ENCODE peak calls at places on chromosomes 12 and 14, in five cellular contexts. X is fibroblast of lung, K is HepG2, L is A549, H is right cardiac atrium. T is an unnamed sample.

GRCh38 chr14:53954551-53955233 is 1.9 kb downstream of the BMP4 start:
- DNase-seq in X (peak), K (no peak), H (peak), L (no peak), T (peak)

GRCh38 chr12:124862768-124863408 is 776 bp downstream of the SCARB1 start:
- DNase-seq in H (peak), X (peak), L (peak), K (no peak), T (peak)

GRCh38 chr12:69258655-69259054 is 19.3 kb downstream of the CPSF6 start:
- DNase-seq in H (peak), L (no peak), K (no peak), X (no peak), T (no peak)

GRCh38 chr14:93969082-93969828 is 7.1 kb downstream of the ASB2 start:
- DNase-seq in H (peak), K (no peak), L (no peak), X (no peak), T (no peak)

GRCh38 chr14:91245029-91245428 is 525 bp upstream of the GPR68 start:
- DNase-seq in H (no peak), K (no peak), L (no peak), X (no peak), T (no peak)

GRCh38 chr12:2856901-2857495 is at the start of gene TEX52:
- DNase-seq in L (no peak), K (peak), H (no peak), X (no peak), T (no peak)

GRCh38 chr12:11576104-11576503 is 73.4 kb upstream of the ETV6 start:
- DNase-seq in X (peak), H (no peak), K (no peak), L (no peak), T (peak)

GRCh38 chr12:10957741-10958140 is 18.7 kb upstream of the TAS2R14 start:
- DNase-seq in K (no peak), X (no peak), L (no peak), H (no peak), T (no peak)

GRCh38 chr12:32847287-32847686 is 49.3 kb downstream of the PKP2 start:
- DNase-seq in X (no peak), L (no peak), H (no peak), K (no peak), T (no peak)

GRCh38 chr14:101564819-101565698 is 3.8 kb downstream of the DIO3 start:
- DNase-seq in K (no peak), X (no peak), H (peak), L (no peak), T (no peak)

GRCh38 chr14:64464695-64465094 is 604 bp upstream of the AKAP5 start:
- DNase-seq in K (no peak), H (no peak), L (no peak), X (no peak), T (no peak)

GRCh38 chr12:57765698-57766463 is 997 bp downstream of the CYP27B1 start:
- DNase-seq in H (no peak), L (no peak), X (no peak), K (no peak), T (peak)

GRCh38 chr14:90093942-90094595 is 32.3 kb downstream of the KCNK13 start:
- DNase-seq in H (no peak), K (no peak), L (no peak), X (peak), T (peak)

GRCh38 chr12:92551853-92552397 is 150.9 kb upstream of the PLEKHG7 start:
- DNase-seq in L (peak), H (no peak), K (no peak), X (no peak), T (peak)

GRCh38 chr12:92550234-92550633 is 152.6 kb upstream of the PLEKHG7 start:
- DNase-seq in X (no peak), K (no peak), H (no peak), L (no peak), T (no peak)

GRCh38 chr12:92552412-92553108 is 150.2 kb upstream of the PLEKHG7 start:
- DNase-seq in H (no peak), X (no peak), L (no peak), K (no peak), T (peak)

GRCh38 chr12:92550661-92551060 is 152.1 kb upstream of the PLEKHG7 start:
- DNase-seq in H (no peak), L (no peak), K (no peak), X (no peak), T (peak)

DNA sequence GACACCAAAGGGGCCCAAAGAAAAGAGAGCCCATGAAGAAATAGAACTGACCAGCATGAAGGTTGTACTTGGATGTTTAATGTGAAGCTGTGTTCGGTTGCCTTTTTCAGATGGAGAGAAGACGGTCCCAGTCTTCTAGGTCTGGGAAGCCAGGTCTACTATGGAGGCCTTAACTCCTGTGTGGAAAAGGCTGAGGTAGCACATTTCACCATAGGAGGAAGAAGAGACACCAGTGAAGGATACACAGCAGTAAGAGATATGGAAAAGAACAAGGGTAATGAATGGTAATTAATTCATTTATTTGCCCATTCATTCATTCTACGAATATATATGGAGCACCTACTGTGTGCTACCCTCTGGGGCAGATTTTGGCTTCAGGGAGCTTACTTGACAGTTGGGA is 151.6 kb upstream of the PLEKHG7 start:
- DNase-seq in X (no peak), L (no peak), K (no peak), H (no peak), T (no peak)
- H3K4me3 ChIP-seq in X (no peak), L (no peak), K (no peak), H (no peak), T (no peak)

DNA sequence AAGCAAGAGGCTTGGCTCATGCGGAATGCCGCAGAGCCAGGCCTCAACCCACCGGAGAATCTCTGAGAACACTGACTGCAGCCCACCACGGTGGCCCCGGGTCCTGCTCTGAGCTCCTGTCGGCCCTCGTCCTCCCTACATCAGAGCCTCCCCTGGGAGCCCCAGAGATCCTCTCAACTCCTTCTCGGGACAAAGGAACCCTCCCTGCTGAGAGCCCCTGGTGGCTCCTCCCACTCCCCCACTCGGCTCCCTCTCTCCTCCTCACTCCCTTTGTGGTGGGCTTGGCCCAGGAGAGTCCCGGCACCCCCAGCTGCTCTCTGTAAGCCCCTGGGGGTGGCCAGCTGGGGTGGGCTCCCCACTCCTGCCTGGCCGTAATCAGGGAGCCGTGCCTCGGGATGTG is 11.1 kb upstream of the INF2 start:
- DNase-seq in K (no peak), X (peak), L (no peak), H (peak), T (no peak)
- H3K4me3 ChIP-seq in K (no peak), X (peak), L (peak), H (peak), T (peak)

GRCh38 chr12:16605666-16606116 is 271 bp downstream of the LMO3 start:
- DNase-seq in H (peak), K (peak), X (peak), L (no peak), T (peak)
- H3K4me3 ChIP-seq in H (peak), K (no peak), X (peak), L (peak), T (peak)

GRCh38 chr12:121996945-121997612 is 24.6 kb upstream of the BCL7A start:
- DNase-seq in H (no peak), X (no peak), L (no peak), K (no peak), T (peak)
- H3K4me3 ChIP-seq in H (no peak), X (no peak), L (no peak), K (no peak), T (no peak)

GRCh38 chr14:30270200-30271161 is 288.5 kb upstream of the G2E3 start:
- DNase-seq in H (peak), L (peak), K (peak), X (peak), T (peak)
- H3K4me3 ChIP-seq in H (peak), L (peak), K (no peak), X (peak), T (peak)

GRCh38 chr14:24189460-24189859 is 844 bp upstream of the IPO4 start:
- DNase-seq in X (no peak), H (no peak), L (no peak), K (no peak), T (no peak)
- H3K4me3 ChIP-seq in X (no peak), H (no peak), L (no peak), K (no peak), T (no peak)

GRCh38 chr14:59483819-59484610 is at the start of the genes JKAMP and L3HYPDH:
- DNase-seq in H (peak), L (peak), X (peak), K (peak), T (peak)

GRCh38 chr14:59482120-59482434 is 2.1 kb downstream of the L3HYPDH start:
- DNase-seq in H (no peak), L (peak), X (no peak), K (no peak), T (no peak)

GRCh38 chr14:59483360-59483759 is 848 bp downstream of the L3HYPDH start:
- DNase-seq in L (peak), H (peak), X (peak), K (no peak), T (peak)

GRCh38 chr14:59482471-59483331 is 1.5 kb downstream of the L3HYPDH start:
- DNase-seq in K (peak), L (peak), X (peak), H (no peak), T (peak)

GRCh38 chr14:59481407-59482119 is 2.6 kb downstream of the L3HYPDH start:
- DNase-seq in K (peak), X (peak), L (no peak), H (no peak), T (peak)
- H3K4me3 ChIP-seq in K (no peak), X (peak), L (peak), H (no peak), T (no peak)

GRCh38 chr12:14257303-14257733 is 108.2 kb upstream of the ATF7IP start:
- DNase-seq in H (peak), X (no peak), L (no peak), K (no peak), T (no peak)
- H3K4me3 ChIP-seq in H (no peak), X (no peak), L (no peak), K (peak), T (no peak)